ENCODE peak calls at places on chromosomes 12 and 14, in seven cellular contexts. V, H, O, L, W, M and E are unnamed samples.

GRCh38 chr14:55265197-55265596 is 6.0 kb upstream of the FBXO34 start:
- DNase-seq in V (no peak), H (no peak), O (no peak), L (no peak), W (no peak), M (no peak), E (no peak)

GRCh38 chr12:77343291-77343690 is 277.9 kb upstream of the E2F7 start:
- DNase-seq in V (no peak), H (no peak), O (no peak), L (no peak), W (no peak), M (no peak), E (no peak)

GRCh38 chr12:40325349-40325960 is 100.7 kb downstream of the LRRK2 start:
- DNase-seq in V (peak; percentile 3), H (no peak), O (no peak), L (no peak), W (no peak), M (no peak), E (no peak)

GRCh38 chr12:108040968-108041367 is 88.1 kb upstream of the WSCD2 start:
- DNase-seq in V (no peak), H (no peak), O (no peak), L (no peak), W (no peak), M (no peak), E (no peak)

GRCh38 chr12:6180300-6181051 is 19.7 kb upstream of the CD9 start:
- DNase-seq in V (no peak), H (peak; percentile 72), O (no peak), L (no peak), W (no peak), M (no peak), E (no peak)

GRCh38 chr12:105322070-105322469 is 8.4 kb upstream of the C12orf75 start:
- DNase-seq in V (no peak), H (no peak), O (no peak), L (no peak), W (no peak), M (no peak), E (no peak)

GRCh38 chr12:57756406-57757341 is 1.8 kb downstream of the MARCHF9 start:
- DNase-seq in V (peak; percentile 66), H (peak; percentile 61), O (no peak), L (no peak), W (peak; percentile 61), M (no peak), E (no peak)

GRCh38 chr12:19082365-19082911 is 47.1 kb upstream of the PLEKHA5 start:
- DNase-seq in V (no peak), H (no peak), O (no peak), L (no peak), W (no peak), M (no peak), E (no peak)

GRCh38 chr12:92899388-92900001 is 29.6 kb downstream of the EEA1 start:
- DNase-seq in V (no peak), H (peak; percentile 58), O (peak; percentile 82), L (peak; percentile 78), W (no peak), M (no peak), E (no peak)

GRCh38 chr12:10563002-10563401 is 50.4 kb downstream of the MAGOHB start:
- DNase-seq in V (no peak), H (no peak), O (no peak), L (no peak), W (no peak), M (no peak), E (no peak)

GRCh38 chr12:125332900-125333299 is 267.7 kb downstream of the AACS start:
- DNase-seq in V (no peak), H (no peak), O (no peak), L (no peak), W (no peak), M (no peak), E (no peak)
- TF ChIP-seq CTCF in V (no peak), H (no peak), O (peak; percentile 8), L (no peak), W (no peak), M (no peak), E (peak; percentile 31)

GRCh38 chr12:52319097-52319496 is 2.1 kb downstream of the KRT83 start:
- DNase-seq in V (peak; percentile 37), H (no peak), O (no peak), L (no peak), W (no peak), M (no peak), E (peak; percentile 46)
- TF ChIP-seq CTCF in V (no peak), H (no peak), O (peak; percentile 25), L (no peak), W (no peak), M (no peak), E (peak; percentile 38)

DNA sequence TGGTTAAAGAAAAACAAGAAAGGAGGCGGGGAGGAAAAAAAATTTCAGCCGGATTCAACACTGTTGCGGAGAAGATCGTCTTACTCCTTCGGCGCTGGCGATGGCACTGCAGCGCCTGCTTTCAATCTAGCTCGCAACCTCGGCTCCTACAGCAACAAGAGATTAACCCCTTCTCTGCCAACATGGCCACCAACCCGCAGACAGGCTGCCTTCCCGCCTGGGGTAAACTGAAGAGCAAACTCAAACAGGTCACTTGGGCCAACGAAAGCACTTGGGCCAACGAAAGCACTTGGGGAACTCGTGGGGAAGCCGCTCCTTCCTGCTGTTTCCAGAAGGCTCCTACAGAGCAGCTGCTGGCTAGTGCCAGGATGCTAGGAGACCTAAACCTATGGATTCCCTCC is 73.7 kb downstream of the CIT start:
- DNase-seq in V (no peak), H (peak; percentile 38), O (no peak), L (no peak), W (no peak), M (no peak), E (no peak)
- TF ChIP-seq CTCF in V (no peak), H (no peak), O (no peak), L (no peak), W (no peak), M (no peak), E (no peak)

GRCh38 chr12:31557707-31558106 is 33.2 kb downstream of the DENND5B start:
- DNase-seq in V (no peak), H (no peak), O (no peak), L (no peak), W (no peak), M (no peak), E (no peak)

GRCh38 chr12:31562594-31563328 is 28.2 kb downstream of the DENND5B start:
- DNase-seq in V (no peak), H (no peak), O (no peak), L (no peak), W (no peak), M (no peak), E (no peak)

GRCh38 chr12:31558521-31558920 is 32.4 kb downstream of the DENND5B start:
- DNase-seq in V (no peak), H (no peak), O (no peak), L (no peak), W (no peak), M (no peak), E (no peak)

GRCh38 chr12:31560516-31560915 is 30.4 kb downstream of the DENND5B start:
- DNase-seq in V (no peak), H (no peak), O (no peak), L (no peak), W (no peak), M (no peak), E (no peak)
- TF ChIP-seq CTCF in V (no peak), H (no peak), O (no peak), L (no peak), W (no peak), M (no peak), E (no peak)

GRCh38 chr12:45377815-45378214 is 161.9 kb downstream of the ANO6 start:
- DNase-seq in V (no peak), H (no peak), O (no peak), L (no peak), W (no peak), M (no peak), E (no peak)
- TF ChIP-seq CTCF in V (no peak), H (no peak), O (no peak), L (no peak), W (no peak), M (no peak), E (no peak)

GRCh38 chr14:63039800-63040380 is 5.4 kb downstream of the KCNH5 start:
- DNase-seq in V (peak; percentile 17), H (no peak), O (no peak), L (no peak), W (no peak), M (no peak), E (no peak)
- TF ChIP-seq CTCF in V (peak; percentile 36), H (no peak), O (peak; percentile 96), L (no peak), W (no peak), M (peak; percentile 30), E (peak; percentile 62)

DNA sequence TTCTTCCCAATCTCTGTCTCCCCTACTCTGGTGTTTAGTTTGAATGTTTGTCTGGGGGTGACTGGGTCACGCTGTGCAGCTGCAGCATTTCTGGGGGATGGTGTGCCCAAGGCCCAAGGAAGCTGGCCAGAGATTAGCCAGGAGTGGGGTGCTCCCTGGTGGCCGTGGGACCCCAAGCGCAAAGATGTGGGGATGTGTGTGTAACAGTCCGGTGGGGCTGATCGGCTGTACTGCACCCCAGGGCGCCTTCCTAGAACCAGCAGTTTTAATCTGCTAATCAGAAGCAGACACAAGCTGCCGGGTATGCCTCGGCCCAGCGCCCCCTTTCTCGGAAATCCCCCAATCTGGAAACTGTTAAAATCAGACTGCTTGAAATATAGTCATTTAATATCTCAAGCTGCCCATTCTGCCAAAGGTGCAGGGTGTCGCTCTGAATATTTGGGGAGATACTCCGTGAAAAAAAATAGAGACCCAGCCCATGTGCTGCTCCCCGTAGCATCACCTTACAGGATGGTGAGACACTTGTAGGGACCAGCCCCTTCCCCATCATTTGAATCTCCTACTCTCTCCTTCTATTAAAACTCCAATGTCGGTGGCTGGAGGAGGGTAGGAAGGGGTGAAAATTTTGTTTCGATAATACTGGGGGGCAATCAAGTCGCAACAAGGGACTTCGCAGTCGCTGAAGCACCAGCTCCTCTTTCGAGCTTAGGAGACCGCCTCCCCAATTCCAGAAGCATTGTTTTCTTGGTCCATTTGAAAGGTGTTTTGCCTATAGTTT is 4.3 kb downstream of the HOXC9 start:
- DNase-seq in V (no peak), H (no peak), O (no peak), L (no peak), W (no peak), M (no peak), E (no peak)
- TF ChIP-seq CTCF in V (no peak), H (no peak), O (peak; percentile 20), L (no peak), W (no peak), M (peak; percentile 31), E (no peak)

GRCh38 chr14:71705460-71705859 is 226.8 kb upstream of the RGS6 start:
- DNase-seq in V (no peak), H (no peak), O (no peak), L (no peak), W (no peak), M (no peak), E (no peak)
- TF ChIP-seq CTCF in V (no peak), H (no peak), O (no peak), L (no peak), W (no peak), M (no peak), E (no peak)

GRCh38 chr14:62546862-62547474 is 498.3 kb downstream of the KCNH5 start:
- DNase-seq in V (no peak), H (no peak), O (no peak), L (no peak), W (no peak), M (no peak), E (no peak)
- TF ChIP-seq CTCF in V (no peak), H (no peak), O (no peak), L (no peak), W (no peak), M (no peak), E (no peak)